ENCODE peak calls at places on chromosomes 6 and 20, in nine cellular contexts. A is lower lobe of right lung, S is cardiac muscle cell, Y is choroid plexus epithelial cell, H is body of pancreas, D is colonic mucosa, R is BE2C, M is sigmoid colon, C is stomach. V is an unnamed sample.
A peak's percentile ranks its signal among the peaks of the same experiment; 100 is the strongest.

GRCh38 chr20:45283529-45284065 is 23.0 kb upstream of the RBPJL start:
- DNase-seq in A (no peak), S (no peak), Y (no peak), H (no peak), D (no peak), R (no peak), M (no peak), C (no peak), V (no peak)

GRCh38 chr20:41249371-41249770 is 68.2 kb downstream of the ZHX3 start:
- DNase-seq in A (no peak), S (peak; percentile 94), Y (peak; percentile 96), H (peak; percentile 35), D (peak; percentile 39), R (no peak), M (peak; percentile 92), C (no peak), V (peak; percentile 53)

GRCh38 chr6:142329486-142330113 is 27.8 kb downstream of the ADGRG6 start:
- DNase-seq in A (no peak), S (no peak), Y (no peak), H (no peak), D (no peak), R (no peak), M (no peak), C (no peak), V (no peak)

GRCh38 chr20:58039569-58040092 is 188.8 kb downstream of the ANKRD60 start:
- DNase-seq in A (no peak), S (no peak), Y (no peak), H (no peak), D (no peak), R (peak; percentile 83), M (peak; percentile 79), C (no peak), V (no peak)

GRCh38 chr6:43838276-43839036 is 68.4 kb downstream of the VEGFA start:
- DNase-seq in A (peak; percentile 67), S (peak; percentile 87), Y (peak; percentile 87), H (peak; percentile 69), D (no peak), R (peak; percentile 41), M (peak; percentile 70), C (peak; percentile 57), V (peak; percentile 33)

GRCh38 chr20:58227391-58228102 is 906 bp downstream of the ANKRD60 start:
- DNase-seq in A (no peak), S (no peak), Y (no peak), H (no peak), D (no peak), R (no peak), M (peak; percentile 43), C (no peak), V (no peak)

GRCh38 chr6:7726416-7727149 is 684 bp downstream of the BMP6 start:
- DNase-seq in A (no peak), S (peak; percentile 7), Y (no peak), H (peak; percentile 25), D (no peak), R (no peak), M (no peak), C (no peak), V (no peak)

GRCh38 chr6:4522453-4522852 is 253.8 kb upstream of the CDYL start:
- DNase-seq in A (no peak), S (no peak), Y (no peak), H (no peak), D (no peak), R (no peak), M (no peak), C (no peak), V (no peak)

GRCh38 chr20:48052492-48052870 is 267.2 kb upstream of the SULF2 start:
- DNase-seq in A (no peak), S (peak; percentile 55), Y (no peak), H (no peak), D (no peak), R (peak; percentile 62), M (no peak), C (no peak), V (no peak)

GRCh38 chr6:118896339-118897136 is 2.6 kb downstream of the ASF1A start:
- DNase-seq in A (no peak), S (peak; percentile 62), Y (peak; percentile 80), H (no peak), D (no peak), R (no peak), M (no peak), C (no peak), V (no peak)

GRCh38 chr20:23637282-23638221 is at the start of gene CST3:
- DNase-seq in A (peak; percentile 94), S (peak; percentile 94), Y (peak; percentile 89), H (peak; percentile 90), D (peak; percentile 94), R (peak; percentile 95), M (peak; percentile 97), C (peak; percentile 91), V (peak; percentile 38)

GRCh38 chr20:24033151-24033550 is 44.6 kb upstream of the GGTLC1 start:
- DNase-seq in A (no peak), S (no peak), Y (no peak), H (no peak), D (no peak), R (no peak), M (no peak), C (no peak), V (no peak)

GRCh38 chr6:119207973-119208725 is 129.7 kb upstream of the FAM184A start:
- DNase-seq in A (no peak), S (peak; percentile 73), Y (peak; percentile 73), H (no peak), D (peak; percentile 40), R (no peak), M (no peak), C (no peak), V (peak; percentile 50)

GRCh38 chr6:170347091-170347490 is 40.5 kb downstream of the FAM120B start:
- DNase-seq in A (no peak), S (no peak), Y (no peak), H (no peak), D (no peak), R (no peak), M (no peak), C (no peak), V (no peak)

GRCh38 chr20:36544134-36545018 is 3.1 kb downstream of the MYL9 start:
- DNase-seq in A (peak; percentile 70), S (peak; percentile 62), Y (peak; percentile 33), H (no peak), D (no peak), R (peak; percentile 35), M (peak; percentile 86), C (no peak), V (no peak)

GRCh38 chr20:4091332-4092135 is 76.2 kb upstream of the RNF24 start:
- DNase-seq in A (peak; percentile 77), S (peak; percentile 72), Y (peak; percentile 89), H (peak; percentile 74), D (peak; percentile 74), R (peak; percentile 66), M (no peak), C (peak; percentile 69), V (no peak)

DNA sequence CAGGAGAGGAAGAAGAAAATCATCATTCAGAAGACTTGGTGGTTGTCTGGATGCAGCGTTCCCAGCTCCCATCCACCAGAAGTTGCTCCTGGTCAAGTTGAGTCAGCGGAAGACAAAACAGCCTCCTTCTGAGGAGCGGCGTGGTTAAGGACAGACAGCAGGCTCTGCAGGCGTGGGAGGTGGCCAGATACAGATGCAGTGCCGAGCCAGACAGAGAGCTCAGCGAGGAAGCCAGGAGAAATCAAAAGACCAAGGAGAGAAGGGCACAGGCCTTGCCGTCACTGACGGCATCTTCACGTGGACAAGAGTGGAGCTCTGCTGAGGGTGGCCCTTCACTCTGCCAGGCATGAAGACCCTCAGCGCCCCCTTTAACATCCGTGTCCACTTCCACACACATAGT is 158.5 kb downstream of the THBS2 start:
- DNase-seq in A (no peak), S (no peak), Y (no peak), H (no peak), D (no peak), R (no peak), M (no peak), C (no peak), V (no peak)
- H3K4me3 ChIP-seq in A (no peak overlapping the region), S (no peak overlapping the region), Y (no peak overlapping the region), H (no peak overlapping the region), D (no peak overlapping the region), R (no peak overlapping the region), M (no peak overlapping the region), C (no peak overlapping the region), V (no peak overlapping the region)

DNA sequence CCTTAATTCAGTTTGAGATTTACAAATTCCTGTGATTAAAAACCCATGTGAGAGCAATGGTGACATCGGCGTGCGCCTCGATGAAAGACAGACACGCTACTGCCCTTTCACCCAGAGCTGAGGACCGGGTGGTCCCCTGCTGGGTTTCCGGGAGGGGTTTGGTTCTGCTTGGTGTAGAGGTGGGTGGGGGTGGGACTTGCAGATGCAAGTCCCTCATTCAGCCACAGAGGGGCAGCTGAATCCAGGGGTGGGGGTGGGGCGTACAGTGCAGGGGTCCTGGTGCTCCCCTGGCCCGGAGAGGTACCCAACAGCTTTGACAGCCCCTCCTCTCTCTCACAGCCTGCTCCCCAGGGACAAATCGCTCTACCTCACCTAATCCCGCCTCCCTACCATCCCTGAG is 118.7 kb downstream of the JPH2 start:
- DNase-seq in A (no peak), S (no peak), Y (no peak), H (no peak), D (no peak), R (no peak), M (no peak), C (no peak), V (no peak)
- TF ChIP-seq CTCF in A (no peak), S (peak; percentile 12), Y (no peak), H (no peak), D (no peak), R (peak; percentile 6), M (no peak), C (no peak), V (no peak)

GRCh38 chr20:62500237-62500864 is 24.6 kb upstream of the GATA5 start:
- DNase-seq in A (peak; percentile 83), S (peak; percentile 65), Y (peak; percentile 59), H (peak; percentile 80), D (peak; percentile 80), R (peak; percentile 87), M (peak; percentile 84), C (peak; percentile 85), V (no peak)

GRCh38 chr20:62502496-62503095 is 26.8 kb upstream of the GATA5 start:
- DNase-seq in A (no peak), S (no peak), Y (no peak), H (no peak), D (no peak), R (no peak), M (no peak), C (no peak), V (no peak)

GRCh38 chr20:62499758-62500236 is 24.0 kb upstream of the GATA5 start:
- DNase-seq in A (no peak), S (no peak), Y (no peak), H (no peak), D (no peak), R (no peak), M (no peak), C (no peak), V (no peak)

GRCh38 chr20:62503414-62504178 is 27.8 kb upstream of the GATA5 start:
- DNase-seq in A (no peak), S (no peak), Y (no peak), H (no peak), D (no peak), R (peak; percentile 51), M (no peak), C (no peak), V (no peak)

GRCh38 chr20:62501801-62502495 is 26.2 kb upstream of the GATA5 start:
- DNase-seq in A (no peak), S (peak; percentile 49), Y (peak; percentile 66), H (no peak), D (no peak), R (no peak), M (no peak), C (no peak), V (peak; percentile 7)
- H3K4me3 ChIP-seq in A (no peak overlapping the region), S (no peak overlapping the region), Y (no peak overlapping the region), H (no peak overlapping the region), D (no peak overlapping the region), R (no peak overlapping the region), M (no peak overlapping the region), C (no peak overlapping the region), V (no peak overlapping the region)

GRCh38 chr20:31894980-31895675 is 24.7 kb downstream of the TTLL9 start:
- DNase-seq in A (peak; percentile 56), S (peak; percentile 73), Y (peak; percentile 76), H (peak; percentile 20), D (peak; percentile 23), R (no peak), M (peak; percentile 86), C (peak; percentile 50), V (peak; percentile 74)
- TF ChIP-seq CTCF in A (no peak), S (no peak), Y (no peak), H (no peak), D (no peak), R (no peak), M (no peak), C (no peak), V (no peak)